ENCODE peak calls at places on chromosomes 13 and 19, in nine cellular contexts. J, S, E, P, O, U, L, D and Q are unnamed samples. For H3K4me1, the result is how much of the 10 kb centered on the place peaks cover.

GRCh38 chr19:49339364-49340068 is 4.3 kb downstream of the CD37 start:
- DNase-seq in J (peak), S (peak), E (peak), P (peak), O (peak), U (peak), L (peak), D (peak), Q (peak)

GRCh38 chr13:49569993-49570689 is 15.2 kb downstream of the RCBTB1 start:
- DNase-seq in J (no peak), S (no peak), E (no peak), P (peak), O (no peak), U (no peak), L (no peak), D (no peak), Q (no peak)

GRCh38 chr19:40347476-40348124 is 597 bp downstream of the C19orf47 start:
- DNase-seq in J (no peak), S (no peak), E (no peak), P (no peak), O (no peak), U (no peak), L (no peak), D (no peak), Q (no peak)

GRCh38 chr19:16262618-16263017 is 62.0 kb upstream of the KLF2 start:
- DNase-seq in J (no peak), S (no peak), E (no peak), P (no peak), O (no peak), U (no peak), L (peak), D (no peak), Q (no peak)

GRCh38 chr19:54041969-54042606 is 21.6 kb downstream of the VSTM1 start:
- DNase-seq in J (no peak), S (no peak), E (no peak), P (no peak), O (no peak), U (peak), L (no peak), D (no peak), Q (no peak)

GRCh38 chr13:108176685-108177274 is 38.6 kb downstream of the LIG4 start:
- DNase-seq in J (no peak), S (no peak), E (no peak), P (no peak), O (no peak), U (no peak), L (no peak), D (no peak), Q (peak)

GRCh38 chr19:11265785-11266236 is 3.5 kb upstream of the DOCK6 start:
- DNase-seq in J (no peak), S (no peak), E (no peak), P (no peak), O (no peak), U (no peak), L (peak), D (no peak), Q (peak)

GRCh38 chr19:17107546-17108452 is 32.2 kb downstream of the MYO9B start:
- DNase-seq in J (peak), S (peak), E (peak), P (peak), O (peak), U (no peak), L (peak), D (peak), Q (peak)

GRCh38 chr13:112868308-112868707 is 100.7 kb upstream of the MCF2L start:
- DNase-seq in J (no peak), S (no peak), E (no peak), P (no peak), O (no peak), U (no peak), L (no peak), D (no peak), Q (no peak)

GRCh38 chr13:78060966-78061365 is 142.3 kb upstream of the EDNRB start:
- DNase-seq in J (no peak), S (no peak), E (no peak), P (no peak), O (no peak), U (peak), L (no peak), D (no peak), Q (no peak)

DNA sequence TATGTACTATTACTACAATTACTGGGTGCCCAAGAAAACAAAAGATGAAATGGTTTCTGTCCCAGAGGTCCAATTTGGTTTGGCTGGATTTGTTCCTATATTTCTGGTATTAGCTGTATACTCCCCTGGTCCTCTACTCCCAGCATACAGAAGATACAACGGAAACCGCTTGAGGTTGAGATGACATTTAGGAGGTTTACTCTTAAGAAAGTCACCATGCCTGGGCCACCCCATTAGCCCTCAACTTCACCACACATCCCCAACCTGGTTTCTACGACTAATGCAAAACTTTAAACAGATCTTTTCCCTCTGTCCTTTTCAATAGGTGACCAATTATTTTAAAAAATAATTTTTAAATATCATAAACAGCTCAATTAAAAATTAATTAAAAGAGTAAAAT is 46.0 kb upstream of the EEF1AKMT1 start:
- DNase-seq in J (no peak), S (no peak), E (no peak), P (no peak), O (no peak), U (no peak), L (no peak), D (no peak), Q (no peak)
- H3K4me1 ChIP-seq in J (under half), S (under half), E (under half), P (under half), O (under half), U (under half), L (under half), D (under half), Q (under half)

GRCh38 chr13:111853146-111853545 is 213.8 kb upstream of the SOX1 start:
- DNase-seq in J (no peak), S (no peak), E (no peak), P (no peak), O (no peak), U (no peak), L (no peak), D (no peak), Q (no peak)
- H3K27ac ChIP-seq in J (no peak), S (no peak), E (no peak), P (no peak), O (no peak), U (no peak), L (no peak), D (no peak), Q (no peak)

DNA sequence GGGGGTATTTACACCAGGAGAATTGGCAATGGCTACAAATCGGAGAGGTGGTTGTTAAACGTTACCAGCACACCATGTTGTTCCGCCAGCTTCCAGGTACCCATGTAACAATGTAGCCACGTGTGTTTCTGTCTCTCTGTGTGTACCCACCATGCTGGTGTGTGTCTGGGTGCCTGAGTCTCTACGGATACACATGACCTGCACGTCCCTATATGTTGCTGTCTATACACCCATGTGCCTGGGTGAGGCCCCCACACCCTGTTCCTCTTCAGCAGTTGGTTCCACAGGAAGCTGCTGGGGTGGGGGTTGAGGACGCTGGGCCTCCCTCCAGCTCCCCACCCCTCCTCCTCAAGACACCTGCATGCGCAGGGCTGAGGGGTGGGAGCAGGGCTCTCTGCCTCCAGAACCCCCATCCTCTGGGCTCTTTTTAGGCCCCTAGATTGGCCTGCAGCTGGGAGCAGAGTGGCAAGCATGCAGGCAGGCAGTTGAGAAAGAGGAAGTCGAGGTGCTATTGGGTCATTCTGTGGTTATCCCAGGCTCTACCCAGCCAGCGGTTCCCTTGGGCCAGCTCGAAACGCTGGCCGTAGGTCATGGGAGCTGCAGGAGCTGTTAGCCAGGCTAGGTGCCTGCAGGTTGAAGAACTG is at the start of gene ARHGEF18:
- DNase-seq in J (no peak), S (no peak), E (peak), P (no peak), O (peak), U (no peak), L (no peak), D (peak), Q (peak)
- H3K4me1 ChIP-seq in J (under half), S (under half), E (under half), P (under half), O (under half), U (under half), L (under half), D (under half), Q (under half)

GRCh38 chr13:50916701-50917184 is 7.2 kb downstream of the RNASEH2B start:
- DNase-seq in J (no peak), S (no peak), E (no peak), P (no peak), O (peak), U (no peak), L (no peak), D (peak), Q (peak)
- H3K27ac ChIP-seq in J (no peak), S (no peak), E (peak), P (no peak), O (no peak), U (no peak), L (peak), D (no peak), Q (peak)

GRCh38 chr19:12940897-12941296 is 2.5 kb downstream of the CALR start:
- DNase-seq in J (no peak), S (no peak), E (no peak), P (no peak), O (no peak), U (no peak), L (no peak), D (no peak), Q (no peak)

GRCh38 chr19:12938536-12939291 is at the start of gene CALR:
- DNase-seq in J (no peak), S (no peak), E (no peak), P (no peak), O (peak), U (no peak), L (no peak), D (no peak), Q (no peak)

GRCh38 chr19:12939908-12940533 is 1.6 kb downstream of the CALR start:
- DNase-seq in J (no peak), S (no peak), E (no peak), P (no peak), O (no peak), U (no peak), L (no peak), D (no peak), Q (no peak)

GRCh38 chr19:12938054-12938535 is 314 bp upstream of the CALR start:
- DNase-seq in J (peak), S (peak), E (peak), P (peak), O (peak), U (peak), L (peak), D (peak), Q (peak)

DNA sequence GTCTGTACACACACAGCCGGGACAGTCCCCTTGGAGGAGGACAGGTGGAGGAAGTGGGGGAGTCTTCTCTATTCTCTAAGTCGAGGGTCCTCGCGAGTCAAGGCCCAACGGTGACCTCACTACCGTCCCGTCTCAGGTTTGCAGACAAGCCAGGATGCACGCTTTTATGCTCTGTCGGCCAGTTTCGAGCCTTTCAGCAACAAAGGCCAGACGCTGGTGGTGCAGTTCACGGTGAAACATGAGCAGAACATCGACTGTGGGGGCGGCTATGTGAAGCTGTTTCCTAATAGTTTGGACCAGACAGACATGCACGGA is 840 bp downstream of the CALR start:
- DNase-seq in J (no peak), S (no peak), E (no peak), P (peak), O (no peak), U (no peak), L (no peak), D (no peak), Q (no peak)
- H3K4me1 ChIP-seq in J (under half), S (half or more), E (half or more), P (under half), O (under half), U (under half), L (under half), D (under half), Q (half or more)

DNA sequence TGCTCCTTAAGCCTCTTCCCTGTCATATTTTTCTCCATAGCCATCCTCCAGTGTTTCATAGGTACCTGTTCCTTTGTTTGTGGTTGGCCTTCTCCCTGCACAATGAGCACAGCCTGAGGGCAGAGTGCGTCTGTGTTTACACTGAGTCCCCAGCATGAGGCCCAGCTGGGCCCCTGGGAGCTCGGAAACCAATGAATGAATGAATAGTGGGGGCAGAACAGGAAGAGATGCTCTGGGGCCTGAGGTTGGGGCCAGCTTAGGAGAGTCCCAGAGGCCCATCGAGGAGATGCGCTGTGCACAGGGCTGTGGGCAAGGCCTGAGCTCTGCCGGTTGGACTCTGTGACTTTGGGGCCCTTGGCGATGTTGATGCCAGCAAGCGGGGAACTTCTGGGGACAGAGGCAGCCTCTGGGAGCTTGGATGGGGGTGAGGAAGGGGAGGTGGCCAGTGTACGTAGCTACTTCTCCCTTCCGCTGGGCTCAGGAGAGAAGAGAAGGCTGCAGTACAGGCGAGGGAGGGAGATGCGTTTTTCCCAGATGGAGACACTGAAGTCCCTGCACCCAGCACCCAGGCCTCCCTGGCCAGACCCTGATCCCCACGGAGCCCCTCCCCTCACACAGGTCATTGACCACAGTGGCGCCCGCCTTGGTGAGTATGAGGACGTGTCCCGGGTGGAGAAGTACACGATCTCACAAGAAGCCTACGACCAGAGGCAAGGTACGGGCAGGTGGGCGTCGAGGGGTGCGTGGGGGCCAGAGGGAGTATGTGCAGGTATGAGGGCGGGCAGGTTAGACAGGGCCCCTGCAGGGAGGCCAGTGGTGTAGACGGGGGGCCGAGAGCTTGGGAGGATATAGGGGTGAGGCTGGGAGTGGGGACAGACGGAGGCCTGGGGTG is 5.1 kb downstream of the TBCB start:
- DNase-seq in J (no peak), S (no peak), E (no peak), P (no peak), O (no peak), U (no peak), L (no peak), D (no peak), Q (no peak)
- H3K27ac ChIP-seq in J (no peak), S (no peak), E (no peak), P (no peak), O (no peak), U (no peak), L (no peak), D (no peak), Q (no peak)

GRCh38 chr19:41999878-42000208 is 5.8 kb upstream of the ATP1A3 start:
- DNase-seq in J (no peak), S (no peak), E (no peak), P (no peak), O (no peak), U (no peak), L (no peak), D (no peak), Q (no peak)

GRCh38 chr19:41997851-41998229 is 3.8 kb upstream of the ATP1A3 start:
- DNase-seq in J (no peak), S (no peak), E (no peak), P (no peak), O (no peak), U (peak), L (no peak), D (no peak), Q (no peak)

GRCh38 chr19:41999071-41999877 is 5.2 kb upstream of the ATP1A3 start:
- DNase-seq in J (no peak), S (no peak), E (no peak), P (no peak), O (no peak), U (peak), L (no peak), D (no peak), Q (no peak)

GRCh38 chr19:41997121-41997850 is 3.3 kb upstream of the ATP1A3 start:
- DNase-seq in J (no peak), S (no peak), E (no peak), P (peak), O (no peak), U (peak), L (no peak), D (no peak), Q (no peak)

GRCh38 chr19:41998246-41999020 is 4.4 kb upstream of the ATP1A3 start:
- DNase-seq in J (no peak), S (no peak), E (peak), P (no peak), O (no peak), U (peak), L (no peak), D (no peak), Q (no peak)
- H3K4me1 ChIP-seq in J (under half), S (under half), E (under half), P (under half), O (under half), U (under half), L (under half), D (under half), Q (under half)